ENCODE peak calls at places on chromosomes 12 and 14, in six cellular contexts. One of them, this sample, is unnamed.
A peak's percentile ranks its signal among the peaks of the same experiment; 100 is the strongest.

GRCh38 chr12:89833337-89834252 is 125.0 kb upstream of the ATP2B1 start:
- DNase-seq in EH: peak; percentile 70
- DNase-seq in AG09319: peak; percentile 48
- DNase-seq in activated T-helper 1 cell treated with Interleukin-2 at 50 U/mL for 16 hours: no peak
- DNase-seq in dermis blood vessel endothelial cell: no peak
- DNase-seq in stimulated activated effector memory CD8-positive, alpha-beta T cell treated with anti-CD3 and anti-CD28 coated beads, Interleukin-12 subunit alpha, Interleukin-12 subunit beta, amount 100 ng/mL, for 72 hours: no peak
- DNase-seq in this sample: no peak

GRCh38 chr12:42119085-42119633 is 25.5 kb downstream of the GXYLT1 start:
- DNase-seq in EH: peak; percentile 86
- DNase-seq in AG09319: peak; percentile 62
- DNase-seq in activated T-helper 1 cell treated with Interleukin-2 at 50 U/mL for 16 hours: no peak
- DNase-seq in dermis blood vessel endothelial cell: peak; percentile 39
- DNase-seq in stimulated activated effector memory CD8-positive, alpha-beta T cell treated with anti-CD3 and anti-CD28 coated beads, Interleukin-12 subunit alpha, Interleukin-12 subunit beta, amount 100 ng/mL, for 72 hours: no peak
- DNase-seq in this sample: no peak

GRCh38 chr12:28099862-28100261 is 90.4 kb upstream of the CCDC91 start:
- DNase-seq in EH: no peak
- DNase-seq in AG09319: no peak
- DNase-seq in activated T-helper 1 cell treated with Interleukin-2 at 50 U/mL for 16 hours: no peak
- DNase-seq in dermis blood vessel endothelial cell: no peak
- DNase-seq in stimulated activated effector memory CD8-positive, alpha-beta T cell treated with anti-CD3 and anti-CD28 coated beads, Interleukin-12 subunit alpha, Interleukin-12 subunit beta, amount 100 ng/mL, for 72 hours: no peak
- DNase-seq in this sample: no peak

GRCh38 chr14:31360919-31361662 is 59.3 kb downstream of the HEATR5A start:
- DNase-seq in EH: peak; percentile 79
- DNase-seq in AG09319: no peak
- DNase-seq in activated T-helper 1 cell treated with Interleukin-2 at 50 U/mL for 16 hours: no peak
- DNase-seq in dermis blood vessel endothelial cell: peak; percentile 31
- DNase-seq in stimulated activated effector memory CD8-positive, alpha-beta T cell treated with anti-CD3 and anti-CD28 coated beads, Interleukin-12 subunit alpha, Interleukin-12 subunit beta, amount 100 ng/mL, for 72 hours: no peak
- DNase-seq in this sample: peak; percentile 64

GRCh38 chr12:105417732-105418131 is 87.2 kb downstream of the C12orf75 start:
- DNase-seq in EH: peak; percentile 53
- DNase-seq in AG09319: no peak
- DNase-seq in activated T-helper 1 cell treated with Interleukin-2 at 50 U/mL for 16 hours: no peak
- DNase-seq in dermis blood vessel endothelial cell: no peak
- DNase-seq in stimulated activated effector memory CD8-positive, alpha-beta T cell treated with anti-CD3 and anti-CD28 coated beads, Interleukin-12 subunit alpha, Interleukin-12 subunit beta, amount 100 ng/mL, for 72 hours: no peak
- DNase-seq in this sample: no peak

GRCh38 chr12:50647031-50647430 is 116.9 kb upstream of the ATF1 start:
- DNase-seq in EH: no peak
- DNase-seq in AG09319: no peak
- DNase-seq in activated T-helper 1 cell treated with Interleukin-2 at 50 U/mL for 16 hours: no peak
- DNase-seq in dermis blood vessel endothelial cell: no peak
- DNase-seq in stimulated activated effector memory CD8-positive, alpha-beta T cell treated with anti-CD3 and anti-CD28 coated beads, Interleukin-12 subunit alpha, Interleukin-12 subunit beta, amount 100 ng/mL, for 72 hours: no peak
- DNase-seq in this sample: no peak

GRCh38 chr12:4379410-4379809 is at the start of gene FGF23:
- DNase-seq in EH: peak; percentile 56
- DNase-seq in AG09319: no peak
- DNase-seq in activated T-helper 1 cell treated with Interleukin-2 at 50 U/mL for 16 hours: no peak
- DNase-seq in dermis blood vessel endothelial cell: peak; percentile 19
- DNase-seq in stimulated activated effector memory CD8-positive, alpha-beta T cell treated with anti-CD3 and anti-CD28 coated beads, Interleukin-12 subunit alpha, Interleukin-12 subunit beta, amount 100 ng/mL, for 72 hours: no peak
- DNase-seq in this sample: peak; percentile 16

GRCh38 chr14:48690349-48690748 is 895.8 kb downstream of the RPS29 start:
- DNase-seq in EH: no peak
- DNase-seq in AG09319: no peak
- DNase-seq in activated T-helper 1 cell treated with Interleukin-2 at 50 U/mL for 16 hours: no peak
- DNase-seq in dermis blood vessel endothelial cell: no peak
- DNase-seq in stimulated activated effector memory CD8-positive, alpha-beta T cell treated with anti-CD3 and anti-CD28 coated beads, Interleukin-12 subunit alpha, Interleukin-12 subunit beta, amount 100 ng/mL, for 72 hours: no peak
- DNase-seq in this sample: no peak

GRCh38 chr14:32896979-32897723 is 41.5 kb upstream of the NPAS3 start:
- DNase-seq in EH: peak; percentile 48
- DNase-seq in AG09319: peak; percentile 3
- DNase-seq in activated T-helper 1 cell treated with Interleukin-2 at 50 U/mL for 16 hours: no peak
- DNase-seq in dermis blood vessel endothelial cell: peak; percentile 45
- DNase-seq in stimulated activated effector memory CD8-positive, alpha-beta T cell treated with anti-CD3 and anti-CD28 coated beads, Interleukin-12 subunit alpha, Interleukin-12 subunit beta, amount 100 ng/mL, for 72 hours: no peak
- DNase-seq in this sample: peak; percentile 16

GRCh38 chr14:71720978-71721624 is 211.1 kb upstream of the RGS6 start:
- DNase-seq in EH: peak; percentile 84
- DNase-seq in AG09319: peak; percentile 40
- DNase-seq in activated T-helper 1 cell treated with Interleukin-2 at 50 U/mL for 16 hours: no peak
- DNase-seq in dermis blood vessel endothelial cell: peak; percentile 92
- DNase-seq in stimulated activated effector memory CD8-positive, alpha-beta T cell treated with anti-CD3 and anti-CD28 coated beads, Interleukin-12 subunit alpha, Interleukin-12 subunit beta, amount 100 ng/mL, for 72 hours: no peak
- DNase-seq in this sample: peak; percentile 50

GRCh38 chr14:29906256-29906885 is 21.3 kb downstream of the PRKD1 start:
- DNase-seq in EH: peak; percentile 32
- DNase-seq in AG09319: no peak
- DNase-seq in activated T-helper 1 cell treated with Interleukin-2 at 50 U/mL for 16 hours: no peak
- DNase-seq in dermis blood vessel endothelial cell: peak; percentile 54
- DNase-seq in stimulated activated effector memory CD8-positive, alpha-beta T cell treated with anti-CD3 and anti-CD28 coated beads, Interleukin-12 subunit alpha, Interleukin-12 subunit beta, amount 100 ng/mL, for 72 hours: no peak
- DNase-seq in this sample: peak; percentile 42